ENCODE peak calls at places on chromosomes 12 and 14, in four cellular contexts. N is IMR-90, Z is A549, J is H1. A is an unnamed sample.

GRCh38 chr12:115385141-115385540 is 701.2 kb upstream of the TBX3 start:
- DNase-seq in Z (no peak), J (no peak), N (no peak), A (no peak)

GRCh38 chr12:55060470-55060869 is 40.7 kb downstream of the NEUROD4 start:
- DNase-seq in J (no peak), Z (no peak), N (no peak), A (no peak)

GRCh38 chr12:119153477-119154434 is 25.0 kb upstream of the HSPB8 start:
- DNase-seq in J (peak), N (peak), Z (no peak), A (peak)

GRCh38 chr14:46651526-46652144 is at the start of gene RPL10L:
- DNase-seq in J (peak), N (no peak), Z (no peak), A (no peak)

GRCh38 chr12:108633534-108634224 is at the start of gene SELPLG:
- DNase-seq in J (no peak), Z (no peak), N (no peak), A (no peak)

GRCh38 chr14:65012353-65012752 is 25.7 kb downstream of the FNTB start:
- DNase-seq in Z (no peak), N (no peak), J (no peak), A (no peak)

GRCh38 chr12:6104027-6104426 is 20.4 kb downstream of the VWF start:
- DNase-seq in Z (no peak), N (no peak), J (no peak), A (no peak)

GRCh38 chr14:36661506-36662257 is at the start of gene PAX9:
- DNase-seq in Z (peak), N (peak), J (peak), A (peak)

GRCh38 chr12:19435831-19436497 is 3.3 kb upstream of the AEBP2 start:
- DNase-seq in Z (no peak), J (no peak), N (no peak), A (no peak)

GRCh38 chr14:61140872-61141271 is 140.3 kb downstream of the TMEM30B start:
- DNase-seq in Z (no peak), J (no peak), N (peak), A (peak)

GRCh38 chr12:107057071-107057834 is 36.1 kb downstream of the CRY1 start:
- DNase-seq in J (no peak), N (peak), Z (peak), A (no peak)

GRCh38 chr12:55730447-55730820 is 1.6 kb upstream of the CD63 start:
- DNase-seq in N (no peak), Z (no peak), J (no peak), A (no peak)

GRCh38 chr14:32561520-32561919 is 232.4 kb downstream of the AKAP6 start:
- DNase-seq in N (peak), Z (no peak), J (no peak), A (no peak)

GRCh38 chr14:53791116-53791515 is 165.5 kb downstream of the BMP4 start:
- DNase-seq in N (no peak), J (no peak), Z (no peak), A (no peak)

GRCh38 chr12:97464241-97465011 is 1.8 kb downstream of the RMST start:
- DNase-seq in N (no peak), Z (no peak), J (peak), A (no peak)

GRCh38 chr12:53530056-53530455 is 22.8 kb upstream of the NPFF start:
- DNase-seq in J (no peak), Z (no peak), N (no peak), A (no peak)

GRCh38 chr12:113130457-113131135 is 5.0 kb downstream of the RASAL1 start:
- DNase-seq in N (no peak), J (no peak), Z (no peak), A (no peak)

GRCh38 chr12:122983789-122984515 is 3.5 kb downstream of the ARL6IP4 start:
- DNase-seq in Z (no peak), J (no peak), N (no peak), A (no peak)

GRCh38 chr14:33404054-33404453 is 465.4 kb downstream of the NPAS3 start:
- DNase-seq in Z (no peak), N (peak), J (no peak), A (no peak)

GRCh38 chr14:83664389-83664788 is 1865.6 kb upstream of the FLRT2 start:
- DNase-seq in Z (no peak), N (no peak), J (no peak), A (no peak)

GRCh38 chr12:4227046-4227445 is 46.5 kb upstream of the CCND2 start:
- DNase-seq in N (no peak), J (no peak), Z (no peak), A (no peak)

GRCh38 chr14:100765991-100766390 is 39.3 kb downstream of the DLK1 start:
- DNase-seq in J (no peak), Z (no peak), N (no peak), A (no peak)

GRCh38 chr14:28744126-28744525 is 22.5 kb upstream of the FOXG1 start:
- DNase-seq in N (no peak), J (no peak), Z (no peak), A (no peak)

GRCh38 chr14:55673048-55673447 is 93.0 kb downstream of the KTN1 start:
- DNase-seq in Z (no peak), J (no peak), N (no peak), A (no peak)

GRCh38 chr14:64632056-64632455 is 72.2 kb upstream of the PLEKHG3 start:
- DNase-seq in J (no peak), Z (no peak), N (no peak), A (no peak)

GRCh38 chr12:69534389-69534822 is 50.9 kb upstream of the CCT2 start:
- DNase-seq in J (peak), N (peak), Z (peak), A (peak)

GRCh38 chr12:47742253-47742825 is 16.3 kb downstream of the RAPGEF3 start:
- DNase-seq in Z (peak), N (no peak), J (no peak), A (peak)

GRCh38 chr12:56932867-56933266 is 1.3 kb downstream of the SDR9C7 start:
- DNase-seq in Z (no peak), J (no peak), N (no peak), A (no peak)

GRCh38 chr14:32254952-32255679 is 52.0 kb upstream of the RNU6-8 start:
- DNase-seq in Z (peak), J (no peak), N (peak), A (peak)

GRCh38 chr12:53538209-53538689 is 31.0 kb upstream of the NPFF start:
- DNase-seq in Z (no peak), J (no peak), N (peak), A (no peak)

GRCh38 chr12:105198961-105199360 is 37.0 kb downstream of the APPL2 start:
- DNase-seq in Z (no peak), N (no peak), J (no peak), A (no peak)

GRCh38 chr12:65703176-65703575 is 121.1 kb upstream of the HMGA2 start:
- DNase-seq in N (no peak), J (no peak), Z (no peak), A (no peak)

GRCh38 chr14:92726135-92726932 is 22.1 kb downstream of the LGMN start:
- DNase-seq in J (no peak), Z (peak), N (peak), A (peak)

GRCh38 chr12:119369907-119370546 is 35.5 kb downstream of the CCDC60 start:
- DNase-seq in J (no peak), Z (no peak), N (no peak), A (no peak)

GRCh38 chr12:64222011-64222765 is at the start of gene KICS2:
- DNase-seq in J (peak), N (peak), Z (peak), A (peak)

GRCh38 chr14:95480887-95481226 is 35.6 kb downstream of the SYNE3 start:
- DNase-seq in Z (no peak), J (no peak), N (no peak), A (no peak)

GRCh38 chr14:81464253-81465001 is 64.3 kb upstream of the STON2 start:
- DNase-seq in N (peak), Z (peak), J (peak), A (peak)

GRCh38 chr12:87112946-87113345 is 856.8 kb upstream of the MGAT4C start:
- DNase-seq in Z (no peak), J (no peak), N (peak), A (no peak)

GRCh38 chr12:19988918-19989317 is 379.4 kb upstream of the PDE3A start:
- DNase-seq in N (no peak), J (no peak), Z (no peak), A (no peak)

GRCh38 chr14:50741571-50741970 is 73.5 kb upstream of the SAV1 start:
- DNase-seq in N (peak), Z (peak), J (no peak), A (peak)

DNA sequence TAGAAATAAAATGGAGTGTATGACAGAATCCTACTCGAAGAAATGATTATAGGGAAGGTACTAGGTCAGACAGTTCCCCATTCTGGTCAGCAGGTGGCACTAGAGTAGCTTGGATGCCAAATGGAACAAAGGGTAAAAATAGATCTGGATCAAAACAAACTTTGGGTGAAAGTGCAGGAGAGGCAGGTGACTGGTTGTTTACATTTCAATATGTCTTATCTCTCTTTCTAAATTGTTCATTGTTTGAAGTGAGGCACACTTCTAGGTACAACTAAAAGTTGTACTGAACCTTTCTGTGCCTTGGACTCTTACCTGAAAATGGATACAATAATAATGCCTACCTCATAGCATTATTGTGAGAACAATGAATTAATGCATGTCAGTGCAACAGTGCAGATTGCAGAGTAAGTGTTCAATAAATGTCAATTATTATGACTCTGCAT is 62.0 kb upstream of the OSBPL8 start:
- DNase-seq in Z (peak), N (peak), J (peak), A (peak)
- TF ChIP-seq RAD21 in Z (peak), N (peak), J (peak), A (peak)

GRCh38 chr14:26982071-26982470 is 384.2 kb upstream of the NOVA1 start:
- DNase-seq in J (no peak), Z (no peak), N (no peak), A (no peak)
- TF ChIP-seq POLR2A in J (no peak), Z (no peak), N (no peak), A (no peak)

GRCh38 chr14:75285331-75285730 is 6.7 kb downstream of the FOS start:
- DNase-seq in Z (no peak), J (no peak), N (no peak), A (no peak)

GRCh38 chr14:75282166-75282547 is 3.5 kb downstream of the FOS start:
- DNase-seq in N (peak), J (no peak), Z (no peak), A (no peak)

GRCh38 chr14:75286313-75286712 is 7.7 kb downstream of the FOS start:
- DNase-seq in Z (no peak), N (no peak), J (no peak), A (no peak)

GRCh38 chr14:75283162-75283883 is 4.7 kb downstream of the FOS start:
- DNase-seq in Z (no peak), J (no peak), N (peak), A (no peak)

DNA sequence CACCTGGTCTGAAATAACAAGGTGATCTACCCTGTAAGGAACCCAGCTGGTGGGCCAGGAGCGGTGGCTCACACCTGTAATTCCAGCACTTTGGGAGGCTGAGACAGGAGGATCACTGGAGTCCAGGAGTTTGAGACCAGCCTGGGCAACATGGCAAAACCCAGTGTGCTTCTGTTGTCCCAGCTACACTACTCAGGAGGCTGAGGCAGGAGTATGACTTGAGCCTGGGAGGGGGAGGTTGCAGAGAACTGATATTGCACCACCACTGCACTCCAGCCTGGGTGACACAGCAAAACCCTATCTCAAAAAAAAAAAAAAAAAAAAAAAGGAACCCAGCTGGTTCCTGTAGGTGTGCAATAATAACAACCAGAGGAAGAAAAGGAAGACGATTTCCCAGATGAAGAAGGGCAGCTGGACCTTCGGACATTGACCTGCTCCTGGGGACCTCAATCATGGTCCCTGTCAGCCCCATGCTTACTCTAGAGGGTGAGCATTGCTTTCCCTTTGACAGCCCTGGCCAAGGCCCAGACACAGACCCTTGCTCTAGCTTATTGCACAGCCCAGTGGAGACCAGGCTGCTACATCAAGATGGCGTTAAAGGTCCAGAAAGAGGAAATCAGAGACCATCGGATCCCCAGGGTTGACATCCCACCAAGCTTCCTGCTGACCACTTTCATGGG is 5.4 kb downstream of the FOS start:
- DNase-seq in J (no peak), Z (no peak), N (peak), A (no peak)
- TF ChIP-seq RAD21 in J (no peak), Z (no peak), N (no peak), A (no peak)

GRCh38 chr12:124940393-124941169 is 26.1 kb upstream of the UBC start:
- DNase-seq in Z (peak), N (peak), J (peak), A (peak)

GRCh38 chr12:124939428-124940142 is 25.1 kb upstream of the UBC start:
- DNase-seq in Z (peak), J (peak), N (peak), A (peak)

GRCh38 chr12:124938066-124938465 is 23.6 kb upstream of the UBC start:
- DNase-seq in J (no peak), N (no peak), Z (no peak), A (no peak)

GRCh38 chr12:124940143-124940392 is 25.6 kb upstream of the UBC start:
- DNase-seq in J (no peak), Z (peak), N (no peak), A (no peak)

DNA sequence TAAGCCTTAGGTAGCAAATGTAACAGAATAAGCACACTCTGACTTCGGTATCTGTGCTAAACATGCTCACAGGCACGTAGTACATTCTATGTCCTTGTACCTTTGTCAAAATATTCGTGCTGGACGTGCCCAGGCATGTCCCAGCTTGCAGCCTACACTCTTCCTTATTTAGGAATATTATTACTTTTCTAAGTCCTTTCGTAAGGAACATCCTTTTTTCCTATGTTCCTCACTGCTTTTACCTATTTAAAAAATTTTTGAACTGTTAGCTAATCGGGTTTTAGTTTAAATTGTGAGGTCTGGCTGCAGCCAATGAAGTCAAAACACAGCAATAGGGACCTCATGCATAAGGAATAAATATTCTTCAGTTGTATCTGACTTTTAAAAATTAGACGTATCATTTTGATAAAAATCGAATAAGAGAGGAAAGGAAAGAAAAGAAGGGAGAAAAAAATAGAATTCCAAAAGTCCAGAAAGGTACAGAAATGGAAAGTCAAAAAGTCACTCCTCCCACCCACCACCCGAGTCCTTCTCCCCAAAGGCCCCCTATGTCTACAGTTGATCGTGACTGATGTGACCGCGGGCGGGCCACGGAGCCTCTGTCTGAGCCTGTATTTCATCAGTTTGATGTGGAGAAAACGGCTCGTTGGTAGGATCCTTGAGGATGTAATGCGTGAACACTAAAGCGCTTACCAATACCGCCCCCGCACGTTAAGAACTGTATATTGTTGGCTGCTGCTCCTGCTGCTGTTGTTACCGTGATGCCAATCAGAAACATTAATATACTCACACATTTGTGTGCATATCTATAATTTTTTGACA is 24.4 kb upstream of the UBC start:
- DNase-seq in J (no peak), N (peak), Z (no peak), A (peak)
- TF ChIP-seq POLR2A in J (no peak), N (peak), Z (peak), A (no peak)